ENCODE peak calls at places on chromosomes 1 and 21, in seven cellular contexts. Q, P, O, V, I, N and R are unnamed samples.

GRCh38 chr1:225695578-225696332 is 42.8 kb upstream of the ENAH start:
- DNase-seq in Q (no peak), P (no peak), O (no peak), V (no peak), I (no peak), N (no peak), R (no peak)

GRCh38 chr1:202688401-202688800 is 21.9 kb downstream of the SYT2 start:
- DNase-seq in Q (no peak), P (no peak), O (no peak), V (no peak), I (no peak), N (no peak), R (no peak)

GRCh38 chr1:56911098-56911497 is 54.7 kb downstream of the C8B start:
- DNase-seq in Q (no peak), P (no peak), O (no peak), V (no peak), I (no peak), N (no peak), R (no peak)

GRCh38 chr1:85494957-85495266 is 30.0 kb upstream of the DDAH1 start:
- DNase-seq in Q (no peak), P (peak; percentile 6), O (no peak), V (no peak), I (no peak), N (no peak), R (no peak)

GRCh38 chr1:198157847-198158765 is 1.3 kb downstream of the NEK7 start:
- DNase-seq in Q (no peak), P (no peak), O (no peak), V (no peak), I (no peak), N (no peak), R (no peak)

GRCh38 chr1:227604446-227604845 is 41.1 kb downstream of the ZNF678 start:
- DNase-seq in Q (no peak), P (no peak), O (no peak), V (no peak), I (no peak), N (no peak), R (no peak)

GRCh38 chr1:7218210-7218832 is 433.1 kb downstream of the CAMTA1 start:
- DNase-seq in Q (peak; percentile 51), P (peak; percentile 61), O (no peak), V (peak; percentile 6), I (peak; percentile 60), N (no peak), R (peak; percentile 29)

GRCh38 chr21:14114251-14114650 is 96.5 kb downstream of the LIPI start:
- DNase-seq in Q (peak; percentile 4), P (no peak), O (no peak), V (no peak), I (no peak), N (no peak), R (peak; percentile 78)

GRCh38 chr1:145999321-146000024 is 3.1 kb upstream of the TXNIP start:
- DNase-seq in Q (peak; percentile 88), P (no peak), O (no peak), V (no peak), I (peak; percentile 81), N (peak; percentile 58), R (no peak)

GRCh38 chr1:52139817-52140540 is 1.9 kb upstream of the ZFYVE9 start:
- DNase-seq in Q (no peak), P (no peak), O (no peak), V (no peak), I (no peak), N (peak; percentile 24), R (no peak)

GRCh38 chr1:172832332-172832731 is 173.4 kb downstream of the FASLG start:
- DNase-seq in Q (no peak), P (no peak), O (no peak), V (no peak), I (no peak), N (no peak), R (no peak)